ENCODE peak calls at places on chromosome 2, in four cellular contexts. One of them, this sample, is unnamed.

GRCh38 chr2:111100765-111101162 is 19.9 kb upstream of the BCL2L11 start:
- DNase-seq in HepG2: no peak
- DNase-seq in K562: no peak
- DNase-seq in HCT116: no peak
- DNase-seq in this sample: no peak

GRCh38 chr2:103435010-103435409 is 673.2 kb downstream of the TMEM182 start:
- DNase-seq in HepG2: no peak
- DNase-seq in HCT116: no peak
- DNase-seq in K562: no peak
- DNase-seq in this sample: no peak

GRCh38 chr2:64228126-64228678 is 84.0 kb upstream of the PELI1 start:
- DNase-seq in K562: peak; percentile 78
- DNase-seq in HepG2: peak; percentile 29
- DNase-seq in HCT116: peak; percentile 15
- DNase-seq in this sample: peak; percentile 95

GRCh38 chr2:97355176-97355575 is 234.5 kb downstream of the ANKRD36B start:
- DNase-seq in K562: no peak
- DNase-seq in HepG2: no peak
- DNase-seq in HCT116: no peak
- DNase-seq in this sample: no peak

GRCh38 chr2:47214990-47215389 is 59.9 kb upstream of the STPG4 start:
- DNase-seq in HepG2: no peak
- DNase-seq in HCT116: no peak
- DNase-seq in K562: no peak
- DNase-seq in this sample: no peak

GRCh38 chr2:134207589-134208209 is 46.2 kb upstream of the MGAT5 start:
- DNase-seq in K562: peak; percentile 50
- DNase-seq in HCT116: peak; percentile 47
- DNase-seq in HepG2: peak; percentile 48
- DNase-seq in this sample: peak; percentile 50

GRCh38 chr2:51093016-51093415 is 61.1 kb upstream of the NRXN1 start:
- DNase-seq in HCT116: no peak
- DNase-seq in HepG2: no peak
- DNase-seq in K562: no peak
- DNase-seq in this sample: no peak

GRCh38 chr2:188485496-188485895 is 193.8 kb downstream of the GULP1 start:
- DNase-seq in HepG2: no peak
- DNase-seq in K562: no peak
- DNase-seq in HCT116: no peak
- DNase-seq in this sample: no peak

GRCh38 chr2:109711230-109712125 is 82.6 kb upstream of the RGPD5 start:
- DNase-seq in HepG2: no peak
- DNase-seq in K562: no peak
- DNase-seq in HCT116: no peak
- DNase-seq in this sample: no peak

GRCh38 chr2:151760139-151760650 is 25.9 kb upstream of the NEB start:
- DNase-seq in HepG2: peak; percentile 79
- DNase-seq in K562: peak; percentile 85
- DNase-seq in HCT116: no peak
- DNase-seq in this sample: no peak

GRCh38 chr2:48755473-48755872 is at the start of gene LHCGR:
- DNase-seq in HCT116: no peak
- DNase-seq in K562: no peak
- DNase-seq in HepG2: no peak
- DNase-seq in this sample: no peak

GRCh38 chr2:201913197-201913596 is 106.9 kb downstream of the CDK15 start:
- DNase-seq in HepG2: no peak
- DNase-seq in K562: no peak
- DNase-seq in HCT116: no peak
- DNase-seq in this sample: no peak

GRCh38 chr2:71742953-71743601 is 289.7 kb downstream of the DYSF start:
- DNase-seq in K562: peak; percentile 79
- DNase-seq in HCT116: peak; percentile 74
- DNase-seq in HepG2: no peak
- DNase-seq in this sample: no peak

GRCh38 chr2:28895189-28895893 is 874 bp downstream of the WDR43 start:
- DNase-seq in K562: peak; percentile 72
- DNase-seq in HepG2: peak; percentile 54
- DNase-seq in HCT116: no peak
- DNase-seq in this sample: no peak

GRCh38 chr2:45862843-45863242 is 211.4 kb downstream of the PRKCE start:
- DNase-seq in HCT116: no peak
- DNase-seq in K562: no peak
- DNase-seq in HepG2: no peak
- DNase-seq in this sample: no peak

GRCh38 chr2:145818890-145819504 is 1299.1 kb upstream of the ZEB2 start:
- DNase-seq in HCT116: no peak
- DNase-seq in K562: no peak
- DNase-seq in HepG2: no peak
- DNase-seq in this sample: no peak

GRCh38 chr2:149291881-149292280 is 38.5 kb upstream of the LYPD6 start:
- DNase-seq in HepG2: no peak
- DNase-seq in HCT116: no peak
- DNase-seq in K562: no peak
- DNase-seq in this sample: peak; percentile 70

GRCh38 chr2:21787931-21788330 is 664.2 kb downstream of the TDRD15 start:
- DNase-seq in K562: no peak
- DNase-seq in HepG2: no peak
- DNase-seq in HCT116: no peak
- DNase-seq in this sample: no peak

GRCh38 chr2:44655401-44655864 is 286.1 kb upstream of the SIX3 start:
- DNase-seq in HCT116: no peak
- DNase-seq in K562: no peak
- DNase-seq in HepG2: no peak
- DNase-seq in this sample: no peak
- TF ChIP-seq ZNF274 in HCT116: no peak
- TF ChIP-seq ZNF274 in K562: no peak
- TF ChIP-seq ZNF274 in HepG2: no peak
- TF ChIP-seq ZNF274 in this sample: no peak

DNA sequence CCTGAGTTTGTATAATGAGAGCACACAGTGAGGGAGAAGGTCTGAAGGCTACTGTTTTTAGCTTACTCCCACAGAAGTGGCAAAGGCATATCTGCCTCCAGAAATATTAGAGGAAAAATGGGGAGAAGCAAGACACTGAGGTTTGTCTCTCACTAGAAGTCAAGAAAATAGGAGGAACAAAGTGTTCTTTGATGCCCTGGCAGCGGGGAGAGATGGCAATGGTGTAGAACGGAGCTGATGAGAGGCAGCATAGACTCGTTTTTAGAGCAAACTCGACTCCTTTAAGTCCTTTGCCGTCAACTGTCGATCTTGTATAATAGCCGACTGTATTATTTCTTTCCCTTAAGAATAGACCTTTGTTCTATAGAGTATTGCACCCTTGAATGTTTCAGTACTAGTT is 73.8 kb downstream of the ANKRD44 start:
- DNase-seq in HepG2: no peak
- DNase-seq in HCT116: no peak
- DNase-seq in K562: no peak
- DNase-seq in this sample: no peak
- H3K4me3 ChIP-seq in HepG2: no peak overlapping the region
- H3K4me3 ChIP-seq in HCT116: no peak overlapping the region
- H3K4me3 ChIP-seq in K562: no peak overlapping the region
- H3K4me3 ChIP-seq in this sample: no peak overlapping the region

DNA sequence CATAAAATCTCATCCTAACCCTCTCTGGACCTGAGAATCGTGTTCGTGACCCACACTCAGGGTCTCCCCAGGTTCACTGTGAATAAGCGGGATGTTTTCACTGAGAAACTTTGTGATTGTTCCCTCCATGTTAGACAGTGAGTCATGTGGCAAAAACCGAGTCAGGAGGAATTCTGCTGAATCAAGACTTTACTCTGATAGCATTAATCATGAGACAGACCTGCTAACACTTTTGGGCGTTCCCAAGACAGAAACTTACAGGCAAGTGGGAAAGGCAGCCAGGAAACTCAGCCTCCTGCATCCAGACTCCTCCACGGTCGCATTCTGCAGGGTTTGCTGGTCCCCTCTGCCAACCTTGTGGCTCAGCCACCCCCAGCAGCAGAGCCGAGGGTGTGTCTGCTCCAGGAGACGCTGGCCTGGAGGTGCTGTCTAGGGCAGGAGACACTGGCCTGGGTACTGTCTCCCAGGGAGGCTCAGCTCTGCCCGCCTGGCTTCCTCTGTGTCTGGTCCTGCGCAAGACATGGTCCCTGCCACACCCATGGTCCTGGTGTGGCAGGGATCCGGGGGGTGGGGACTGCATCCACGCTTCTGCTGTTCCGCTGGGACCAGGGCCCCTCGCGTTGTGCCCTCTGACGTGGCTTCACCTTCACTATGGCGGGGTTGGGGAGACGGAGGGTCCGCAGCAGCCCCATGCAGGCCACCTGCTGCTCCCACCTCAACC is 177.4 kb downstream of the TWIST2 start:
- DNase-seq in HCT116: no peak
- DNase-seq in K562: no peak
- DNase-seq in HepG2: no peak
- DNase-seq in this sample: no peak
- TF ChIP-seq ZNF274 in HCT116: no peak
- TF ChIP-seq ZNF274 in K562: no peak
- TF ChIP-seq ZNF274 in HepG2: no peak
- TF ChIP-seq ZNF274 in this sample: no peak

GRCh38 chr2:12862541-12862940 is 145.8 kb downstream of the TRIB2 start:
- DNase-seq in HepG2: no peak
- DNase-seq in HCT116: no peak
- DNase-seq in K562: no peak
- DNase-seq in this sample: no peak

GRCh38 chr2:12863937-12864336 is 147.2 kb downstream of the TRIB2 start:
- DNase-seq in K562: no peak
- DNase-seq in HepG2: no peak
- DNase-seq in HCT116: no peak
- DNase-seq in this sample: no peak

GRCh38 chr2:12858786-12859185 is 142.1 kb downstream of the TRIB2 start:
- DNase-seq in HepG2: no peak
- DNase-seq in HCT116: no peak
- DNase-seq in K562: no peak
- DNase-seq in this sample: no peak

GRCh38 chr2:12857891-12858290 is 141.2 kb downstream of the TRIB2 start:
- DNase-seq in HCT116: no peak
- DNase-seq in K562: no peak
- DNase-seq in HepG2: no peak
- DNase-seq in this sample: no peak

GRCh38 chr2:12861344-12861942 is 144.7 kb downstream of the TRIB2 start:
- DNase-seq in HepG2: no peak
- DNase-seq in K562: no peak
- DNase-seq in HCT116: no peak
- DNase-seq in this sample: no peak
- H3K4me3 ChIP-seq in HepG2: no peak overlapping the region
- H3K4me3 ChIP-seq in K562: no peak overlapping the region
- H3K4me3 ChIP-seq in HCT116: no peak overlapping the region
- H3K4me3 ChIP-seq in this sample: no peak overlapping the region

DNA sequence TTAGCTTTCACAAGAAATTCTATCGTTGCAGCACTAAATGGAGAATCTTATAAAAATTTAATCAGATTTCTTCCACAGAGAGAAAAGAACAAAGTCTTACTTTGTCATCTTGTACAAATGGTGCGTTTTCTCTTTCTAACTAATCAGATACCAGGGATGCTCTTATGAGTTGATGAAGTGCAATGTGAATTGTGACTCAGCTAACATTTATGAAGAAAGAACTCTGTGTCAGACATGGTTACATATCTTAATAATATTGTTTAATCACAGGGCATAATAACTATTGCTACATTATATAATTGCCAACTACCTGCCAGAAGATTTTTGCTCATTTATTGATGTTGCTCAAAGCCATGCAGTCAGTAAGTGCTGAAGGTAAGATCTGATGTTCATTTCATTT is 465.0 kb downstream of the CCDC85A start:
- DNase-seq in HepG2: no peak
- DNase-seq in K562: no peak
- DNase-seq in HCT116: no peak
- DNase-seq in this sample: no peak
- TF ChIP-seq ZNF274 in HepG2: no peak
- TF ChIP-seq ZNF274 in K562: no peak
- TF ChIP-seq ZNF274 in HCT116: no peak
- TF ChIP-seq ZNF274 in this sample: no peak

GRCh38 chr2:16656784-16657391 is 8.7 kb downstream of the CYRIA start:
- DNase-seq in HepG2: no peak
- DNase-seq in K562: no peak
- DNase-seq in HCT116: no peak
- DNase-seq in this sample: no peak
- H3K4me3 ChIP-seq in HepG2: no peak overlapping the region
- H3K4me3 ChIP-seq in K562: no peak overlapping the region
- H3K4me3 ChIP-seq in HCT116: no peak overlapping the region
- H3K4me3 ChIP-seq in this sample: no peak overlapping the region

GRCh38 chr2:13050764-13051163 is 334.0 kb downstream of the TRIB2 start:
- DNase-seq in HCT116: no peak
- DNase-seq in HepG2: no peak
- DNase-seq in K562: no peak
- DNase-seq in this sample: no peak

GRCh38 chr2:13052547-13052946 is 335.8 kb downstream of the TRIB2 start:
- DNase-seq in HepG2: no peak
- DNase-seq in K562: no peak
- DNase-seq in HCT116: no peak
- DNase-seq in this sample: no peak

GRCh38 chr2:13057671-13058070 is 340.9 kb downstream of the TRIB2 start:
- DNase-seq in HCT116: no peak
- DNase-seq in HepG2: no peak
- DNase-seq in K562: no peak
- DNase-seq in this sample: no peak

GRCh38 chr2:13056259-13056843 is 339.6 kb downstream of the TRIB2 start:
- DNase-seq in HCT116: no peak
- DNase-seq in HepG2: no peak
- DNase-seq in K562: no peak
- DNase-seq in this sample: peak; percentile 5
- TF ChIP-seq ZNF274 in HCT116: no peak
- TF ChIP-seq ZNF274 in HepG2: no peak
- TF ChIP-seq ZNF274 in K562: no peak
- TF ChIP-seq ZNF274 in this sample: no peak

DNA sequence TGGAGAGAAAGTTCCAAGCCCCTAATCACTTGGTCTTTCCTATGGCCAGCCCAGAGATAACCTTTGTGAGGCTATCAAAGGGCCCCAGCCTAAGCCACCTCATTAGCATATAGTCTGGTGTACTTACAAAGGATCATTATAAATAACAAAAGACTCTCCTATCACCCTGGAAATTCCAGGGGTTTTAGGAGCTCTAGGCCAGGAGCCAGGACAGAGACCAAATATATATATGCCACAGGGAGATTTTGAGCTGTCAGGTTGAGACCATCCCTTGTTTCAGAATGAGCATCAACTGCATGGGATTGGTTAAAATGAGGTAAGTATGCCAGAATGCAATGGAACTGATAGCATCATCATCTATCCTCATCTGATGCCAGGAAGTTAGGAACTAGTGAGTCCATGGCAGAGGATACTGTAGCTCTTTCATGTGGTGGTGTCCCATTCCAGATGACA is 32.1 kb upstream of the CHRNA1 start:
- DNase-seq in K562: no peak
- DNase-seq in HCT116: no peak
- DNase-seq in HepG2: no peak
- DNase-seq in this sample: peak; percentile 88
- H3K4me3 ChIP-seq in K562: no peak overlapping the region
- H3K4me3 ChIP-seq in HCT116: no peak overlapping the region
- H3K4me3 ChIP-seq in HepG2: no peak overlapping the region
- H3K4me3 ChIP-seq in this sample: no peak overlapping the region

This sample was measured in NT2/D1.